ENCODE peak calls at places on chromosomes 4 and X, in seven cellular contexts. C, F, H, O, A, B and K are unnamed samples.

GRCh38 chrX:44946771-44947170 is 73.8 kb downstream of the KDM6A start:
- DNase-seq in O (peak), H (no peak), C (no peak), F (no peak), A (no peak), B (no peak), K (peak)

GRCh38 chrX:45006002-45006800 is 133.2 kb downstream of the KDM6A start:
- DNase-seq in B (no peak), H (no peak), A (no peak), O (peak), C (no peak), F (peak), K (peak)

GRCh38 chr4:1278336-1278670 is 11.4 kb upstream of the MAEA start:
- DNase-seq in H (peak), B (no peak), O (no peak), C (no peak), A (no peak), F (peak), K (peak)

GRCh38 chr4:10762541-10762940 is 78.0 kb upstream of the CLNK start:
- DNase-seq in H (no peak), B (no peak), F (no peak), O (peak), C (no peak), A (peak), K (peak)

GRCh38 chrX:97057349-97057909 is 173.7 kb downstream of the RPA4 start:
- DNase-seq in H (no peak), C (no peak), A (no peak), B (no peak), O (no peak), F (no peak), K (no peak)

GRCh38 chr4:123418486-123418931 is 21.9 kb downstream of the SPRY1 start:
- DNase-seq in O (peak), H (no peak), F (no peak), A (peak), B (no peak), C (no peak), K (peak)

GRCh38 chrX:119121341-119121740 is 6.3 kb downstream of the KIAA1210 start:
- DNase-seq in O (peak), A (no peak), F (no peak), H (no peak), C (no peak), B (no peak), K (peak)

GRCh38 chrX:111376897-111377601 is 34.9 kb downstream of the DCX start:
- DNase-seq in B (no peak), F (no peak), C (no peak), H (no peak), O (no peak), A (no peak), K (no peak)

GRCh38 chr4:140971077-140971792 is 162.0 kb downstream of the RNF150 start:
- DNase-seq in B (no peak), C (no peak), A (no peak), F (no peak), H (no peak), O (no peak), K (no peak)

GRCh38 chr4:134777626-134778025 is 576.0 kb upstream of the PABPC4L start:
- DNase-seq in A (no peak), C (no peak), B (no peak), H (no peak), F (no peak), O (no peak), K (no peak)

GRCh38 chr4:125735107-125735506 is 420.4 kb downstream of the FAT4 start:
- DNase-seq in B (no peak), C (no peak), A (peak), H (no peak), F (peak), O (peak), K (peak)

GRCh38 chr4:2296621-2297601 is 35.0 kb upstream of the MXD4 start:
- DNase-seq in A (no peak), O (no peak), F (no peak), H (no peak), B (no peak), C (no peak), K (no peak)

GRCh38 chr4:83631066-83631465 is 95.2 kb downstream of the GPAT3 start:
- DNase-seq in H (no peak), A (no peak), O (peak), C (no peak), B (no peak), F (no peak), K (peak)

GRCh38 chrX:17361620-17362019 is 13.4 kb upstream of the NHS start:
- DNase-seq in H (no peak), C (no peak), B (no peak), F (peak), A (no peak), O (no peak), K (peak)

GRCh38 chr4:158193171-158193749 is 17.0 kb upstream of the TMEM144 start:
- DNase-seq in O (peak), A (no peak), H (no peak), C (no peak), B (no peak), F (peak), K (peak)

GRCh38 chr4:101262683-101263082 is 84.6 kb downstream of the PPP3CA start:
- DNase-seq in C (no peak), F (no peak), H (no peak), B (no peak), A (no peak), O (no peak), K (no peak)

GRCh38 chr4:52996261-52997131 is 134.4 kb downstream of the RASL11B start:
- DNase-seq in C (no peak), B (no peak), H (no peak), O (peak), A (no peak), F (no peak), K (peak)

GRCh38 chr4:110609044-110609750 is 13.7 kb downstream of the PITX2 start:
- DNase-seq in A (no peak), O (peak), C (no peak), B (no peak), H (no peak), F (no peak), K (no peak)

GRCh38 chr4:2334826-2335728 is 73.2 kb upstream of the MXD4 start:
- DNase-seq in O (no peak), C (no peak), F (no peak), A (no peak), B (no peak), H (no peak), K (no peak)

GRCh38 chr4:140053185-140053584 is 100.8 kb downstream of the MAML3 start:
- DNase-seq in F (no peak), A (no peak), B (no peak), O (no peak), H (no peak), C (no peak), K (no peak)

GRCh38 chr4:7434766-7435150 is at the start of gene PSAPL1:
- DNase-seq in C (no peak), F (peak), B (peak), O (peak), A (no peak), H (no peak), K (peak)

GRCh38 chr4:24475756-24476155 is 108.6 kb downstream of the DHX15 start:
- DNase-seq in C (no peak), A (no peak), O (no peak), B (no peak), H (no peak), F (no peak), K (no peak)

GRCh38 chr4:105990933-105991332 is 95.7 kb downstream of the NPNT start:
- DNase-seq in O (peak), B (peak), C (peak), H (no peak), F (no peak), A (peak), K (peak)